ENCODE peak calls at places on chromosome 17, in seven cellular contexts. L, Y, B, Q, I, P and J are unnamed samples.

GRCh38 chr17:1461193-1461944 is 5.3 kb upstream of the CRK start:
- DNase-seq in Y (no peak), Q (no peak), I (no peak), B (no peak), P (no peak), L (no peak), J (no peak)

GRCh38 chr17:55264273-55264639 is 504 bp upstream of the HLF start:
- DNase-seq in P (no peak), Y (peak), I (no peak), Q (no peak), L (no peak), B (no peak), J (no peak)

GRCh38 chr17:62178579-62178978 is 113.5 kb upstream of the MED13 start:
- DNase-seq in Q (no peak), P (no peak), B (no peak), I (no peak), L (peak), Y (no peak), J (no peak)

GRCh38 chr17:57530026-57530425 is 215.1 kb downstream of the CCDC182 start:
- DNase-seq in L (no peak), I (no peak), P (no peak), Y (no peak), Q (no peak), B (no peak), J (no peak)

GRCh38 chr17:44087319-44087718 is 16.8 kb downstream of the G6PC3 start:
- DNase-seq in Y (no peak), L (no peak), Q (no peak), P (no peak), B (no peak), I (peak), J (no peak)

GRCh38 chr17:62708587-62708986 is 81.1 kb downstream of the MRC2 start:
- DNase-seq in P (no peak), Q (no peak), B (no peak), L (peak), I (no peak), Y (no peak), J (no peak)

GRCh38 chr17:43360376-43360738 is 38.4 kb upstream of the ARL4D start:
- DNase-seq in L (peak), Y (no peak), Q (no peak), P (peak), I (no peak), B (peak), J (no peak)

GRCh38 chr17:1328437-1328836 is 49.0 kb downstream of the TRARG1 start:
- DNase-seq in L (no peak), I (no peak), Q (no peak), B (no peak), Y (no peak), P (no peak), J (no peak)

GRCh38 chr17:72474740-72475477 is 354.1 kb downstream of the SOX9 start:
- DNase-seq in P (no peak), Y (no peak), L (peak), I (no peak), Q (no peak), B (peak), J (no peak)

GRCh38 chr17:36722903-36723263 is 121.5 kb downstream of the MRM1 start:
- DNase-seq in I (no peak), Y (no peak), P (no peak), B (no peak), Q (no peak), L (no peak), J (no peak)

GRCh38 chr17:77033892-77034404 is 106.8 kb upstream of the SEC14L1 start:
- DNase-seq in I (no peak), Q (no peak), B (no peak), L (no peak), P (no peak), Y (no peak), J (no peak)

GRCh38 chr17:34314279-34314678 is 5.0 kb upstream of the CCL8 start:
- DNase-seq in Q (no peak), L (no peak), B (no peak), Y (no peak), I (no peak), P (no peak), J (no peak)

GRCh38 chr17:45314761-45315549 is 1.9 kb downstream of the MAP3K14 start:
- DNase-seq in P (no peak), I (no peak), L (peak), B (no peak), Q (no peak), Y (no peak), J (no peak)

GRCh38 chr17:78412403-78412802 is 34.0 kb downstream of the PGS1 start:
- DNase-seq in L (peak), B (no peak), Q (no peak), P (no peak), I (peak), Y (no peak), J (no peak)

GRCh38 chr17:17935321-17936271 is 36.6 kb downstream of the TOM1L2 start:
- DNase-seq in Q (no peak), L (peak), Y (no peak), B (peak), I (no peak), P (peak), J (peak)

GRCh38 chr17:28953444-28954118 is 2.3 kb upstream of the PHF12 start:
- DNase-seq in Y (peak), I (peak), Q (no peak), B (peak), P (peak), L (peak), J (no peak)

GRCh38 chr17:71649986-71650385 is 470.8 kb upstream of the SOX9 start:
- DNase-seq in P (no peak), Y (no peak), B (no peak), I (no peak), L (no peak), Q (no peak), J (no peak)

GRCh38 chr17:79606487-79606886 is 4.4 kb downstream of the RBFOX3 start:
- DNase-seq in L (no peak), B (no peak), P (no peak), Y (no peak), I (no peak), Q (no peak), J (no peak)

GRCh38 chr17:77378318-77379064 is 237.7 kb downstream of the SEC14L1 start:
- DNase-seq in Q (no peak), Y (peak), P (no peak), L (no peak), I (no peak), B (no peak), J (no peak)

GRCh38 chr17:8046929-8047768 is 8.3 kb downstream of the ALOX15B start:
- DNase-seq in L (no peak), Q (no peak), P (no peak), Y (no peak), I (no peak), B (no peak), J (peak)
- TF ChIP-seq EP300 in L (no peak), Q (no peak), P (no peak), Y (no peak), I (no peak), B (no peak), J (no peak)

GRCh38 chr17:7315570-7316243 is 547 bp upstream of the GPS2 start:
- DNase-seq in Y (no peak), I (no peak), P (no peak), L (no peak), Q (no peak), B (no peak), J (no peak)

GRCh38 chr17:7313028-7313889 is 1.9 kb downstream of the GPS2 start:
- DNase-seq in I (peak), B (no peak), L (peak), Q (no peak), Y (no peak), P (peak), J (no peak)

GRCh38 chr17:7317161-7317803 is 2.1 kb upstream of the GPS2 start:
- DNase-seq in P (no peak), I (no peak), B (no peak), L (no peak), Y (no peak), Q (no peak), J (no peak)

GRCh38 chr17:7313890-7314718 is 1.1 kb downstream of the GPS2 start:
- DNase-seq in I (no peak), Y (no peak), L (peak), Q (no peak), B (no peak), P (no peak), J (no peak)

GRCh38 chr17:7314719-7315569 is at the start of gene GPS2:
- DNase-seq in L (peak), Q (no peak), Y (peak), B (peak), I (peak), P (peak), J (peak)
- TF ChIP-seq EP300 in L (peak), Q (no peak), Y (no peak), B (no peak), I (no peak), P (no peak), J (no peak)

DNA sequence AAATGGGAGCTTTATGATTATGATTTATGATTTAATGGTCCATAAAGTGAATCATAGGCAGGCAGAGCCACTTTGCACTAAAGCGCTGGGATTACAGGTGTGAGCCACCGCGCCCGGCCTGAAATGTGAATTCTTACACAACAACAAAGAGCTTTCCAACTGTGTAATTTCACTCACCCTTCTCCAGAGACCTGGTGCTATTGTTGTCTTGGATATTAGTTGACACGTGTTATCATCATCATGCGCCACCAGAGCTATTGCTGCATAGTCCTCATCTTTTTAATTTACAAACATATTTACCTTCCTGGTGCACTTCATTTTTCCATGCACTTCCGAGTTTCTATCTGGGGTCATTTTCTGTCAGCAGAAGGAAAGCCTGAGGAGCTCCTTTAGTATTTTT is 4.8 kb upstream of the UTS2R start:
- DNase-seq in I (no peak), Y (no peak), B (peak), Q (no peak), P (no peak), L (no peak), J (no peak)
- TF ChIP-seq EP300 in I (no peak), Y (no peak), B (no peak), Q (no peak), P (no peak), L (no peak), J (no peak)

GRCh38 chr17:47239663-47240374 is 13.8 kb upstream of the ITGB3 start:
- DNase-seq in Q (peak), P (no peak), L (peak), B (peak), Y (peak), I (peak), J (peak)
- TF ChIP-seq EP300 in Q (no peak), P (no peak), L (no peak), B (no peak), Y (peak), I (peak), J (no peak)

GRCh38 chr17:82397449-82398335 is 20.5 kb upstream of the HEXD start:
- DNase-seq in Y (no peak), Q (no peak), I (no peak), B (peak), L (no peak), P (no peak), J (no peak)

GRCh38 chr17:82399030-82399429 is 19.1 kb upstream of the HEXD start:
- DNase-seq in Y (no peak), Q (no peak), B (no peak), P (no peak), L (no peak), I (no peak), J (no peak)

GRCh38 chr17:82400206-82400605 is 17.9 kb upstream of the HEXD start:
- DNase-seq in I (no peak), Y (no peak), Q (no peak), L (no peak), B (no peak), P (no peak), J (no peak)

GRCh38 chr17:82400830-82401229 is 17.3 kb upstream of the HEXD start:
- DNase-seq in Y (no peak), I (no peak), L (no peak), P (no peak), B (peak), Q (no peak), J (no peak)

DNA sequence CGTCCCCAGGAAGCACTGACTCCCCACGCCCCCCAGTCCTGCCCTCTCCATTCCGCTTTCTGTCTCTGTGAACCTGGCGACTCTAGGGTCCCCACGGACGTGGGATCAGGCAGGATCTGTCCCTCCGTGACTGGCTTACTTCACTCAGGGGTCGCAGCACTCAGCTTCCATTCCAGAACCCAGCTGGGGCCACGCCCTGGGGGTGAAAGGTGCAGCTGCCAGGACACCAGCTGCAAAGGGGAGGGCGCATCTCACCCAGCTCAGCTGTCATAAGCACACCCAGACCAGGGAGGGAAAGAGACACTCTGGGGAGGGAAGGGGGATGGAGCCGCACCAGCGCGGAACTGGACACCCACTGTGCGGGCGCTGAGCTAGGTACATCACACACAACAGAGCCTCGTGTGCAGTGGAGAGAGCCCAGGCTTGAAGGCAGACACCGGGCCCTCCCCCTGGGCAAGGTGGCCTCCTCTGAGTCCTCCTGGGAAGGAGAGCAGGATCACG is 18.5 kb upstream of the HEXD start:
- DNase-seq in I (no peak), L (no peak), Y (no peak), B (no peak), Q (no peak), P (no peak), J (no peak)
- TF ChIP-seq EP300 in I (no peak), L (no peak), Y (no peak), B (no peak), Q (no peak), P (no peak), J (no peak)